ENCODE peak calls at places on chromosome 10, in nine cellular contexts. One of them, this sample, is unnamed.

GRCh38 chr10:22481687-22482539 is 136.6 kb downstream of the SPAG6 start:
- DNase-seq in stimulated activated CD4-positive, alpha-beta T cell treated with anti-CD3 and anti-CD28 coated beads, Interleukin-2, amount 100 ng/mL, for 48 hours: no peak
- DNase-seq in KBM-7: no peak
- DNase-seq in HT1080: peak; percentile 66
- DNase-seq in DMS153: no peak
- DNase-seq in fibroblast of mammary gland: peak; percentile 59
- DNase-seq in BE2C: no peak
- DNase-seq in PC-3: peak; percentile 58
- DNase-seq in sciatic nerve: no peak
- DNase-seq in this sample: no peak

GRCh38 chr10:104273291-104273690 is 4.3 kb downstream of the GSTO2 start:
- DNase-seq in PC-3: peak; percentile 7
- DNase-seq in KBM-7: no peak
- DNase-seq in stimulated activated CD4-positive, alpha-beta T cell treated with anti-CD3 and anti-CD28 coated beads, Interleukin-2, amount 100 ng/mL, for 48 hours: no peak
- DNase-seq in sciatic nerve: no peak
- DNase-seq in HT1080: no peak
- DNase-seq in BE2C: no peak
- DNase-seq in fibroblast of mammary gland: no peak
- DNase-seq in DMS153: no peak
- DNase-seq in this sample: no peak

GRCh38 chr10:17290226-17290625 is 62.2 kb downstream of the VIM start:
- DNase-seq in HT1080: peak; percentile 28
- DNase-seq in sciatic nerve: no peak
- DNase-seq in BE2C: no peak
- DNase-seq in DMS153: peak; percentile 1
- DNase-seq in fibroblast of mammary gland: peak; percentile 25
- DNase-seq in PC-3: peak; percentile 63
- DNase-seq in stimulated activated CD4-positive, alpha-beta T cell treated with anti-CD3 and anti-CD28 coated beads, Interleukin-2, amount 100 ng/mL, for 48 hours: peak; percentile 2
- DNase-seq in KBM-7: peak; percentile 45
- DNase-seq in this sample: no peak

GRCh38 chr10:90032519-90032918 is 331.1 kb downstream of the KIF20B start:
- DNase-seq in stimulated activated CD4-positive, alpha-beta T cell treated with anti-CD3 and anti-CD28 coated beads, Interleukin-2, amount 100 ng/mL, for 48 hours: no peak
- DNase-seq in KBM-7: no peak
- DNase-seq in BE2C: no peak
- DNase-seq in DMS153: no peak
- DNase-seq in sciatic nerve: no peak
- DNase-seq in HT1080: no peak
- DNase-seq in fibroblast of mammary gland: no peak
- DNase-seq in PC-3: peak; percentile 47
- DNase-seq in this sample: no peak

GRCh38 chr10:94443052-94443451 is 40.7 kb downstream of the TBC1D12 start:
- DNase-seq in PC-3: no peak
- DNase-seq in sciatic nerve: no peak
- DNase-seq in fibroblast of mammary gland: no peak
- DNase-seq in stimulated activated CD4-positive, alpha-beta T cell treated with anti-CD3 and anti-CD28 coated beads, Interleukin-2, amount 100 ng/mL, for 48 hours: no peak
- DNase-seq in HT1080: no peak
- DNase-seq in BE2C: no peak
- DNase-seq in DMS153: no peak
- DNase-seq in KBM-7: no peak
- DNase-seq in this sample: no peak

GRCh38 chr10:110486680-110487410 is 10.9 kb upstream of the DUSP5 start:
- DNase-seq in KBM-7: no peak
- DNase-seq in stimulated activated CD4-positive, alpha-beta T cell treated with anti-CD3 and anti-CD28 coated beads, Interleukin-2, amount 100 ng/mL, for 48 hours: no peak
- DNase-seq in HT1080: no peak
- DNase-seq in sciatic nerve: no peak
- DNase-seq in fibroblast of mammary gland: peak; percentile 53
- DNase-seq in DMS153: no peak
- DNase-seq in BE2C: no peak
- DNase-seq in PC-3: no peak
- DNase-seq in this sample: no peak

GRCh38 chr10:97318772-97319651 is at the start of gene FRAT1:
- DNase-seq in BE2C: peak; percentile 87
- DNase-seq in KBM-7: peak; percentile 94
- DNase-seq in PC-3: peak; percentile 80
- DNase-seq in fibroblast of mammary gland: peak; percentile 94
- DNase-seq in DMS153: peak; percentile 70
- DNase-seq in sciatic nerve: peak; percentile 93
- DNase-seq in stimulated activated CD4-positive, alpha-beta T cell treated with anti-CD3 and anti-CD28 coated beads, Interleukin-2, amount 100 ng/mL, for 48 hours: peak; percentile 86
- DNase-seq in HT1080: peak; percentile 77
- DNase-seq in this sample: peak; percentile 95

GRCh38 chr10:132710746-132711617 is 75.0 kb downstream of the NKX6-2 start:
- DNase-seq in HT1080: no peak
- DNase-seq in fibroblast of mammary gland: no peak
- DNase-seq in sciatic nerve: peak; percentile 56
- DNase-seq in PC-3: no peak
- DNase-seq in KBM-7: no peak
- DNase-seq in BE2C: peak; percentile 1
- DNase-seq in DMS153: no peak
- DNase-seq in stimulated activated CD4-positive, alpha-beta T cell treated with anti-CD3 and anti-CD28 coated beads, Interleukin-2, amount 100 ng/mL, for 48 hours: no peak
- DNase-seq in this sample: peak; percentile 26

GRCh38 chr10:23096814-23097549 is 1.6 kb downstream of the MSRB2 start:
- DNase-seq in DMS153: no peak
- DNase-seq in sciatic nerve: no peak
- DNase-seq in KBM-7: no peak
- DNase-seq in BE2C: peak; percentile 68
- DNase-seq in PC-3: peak; percentile 17
- DNase-seq in fibroblast of mammary gland: peak; percentile 95
- DNase-seq in HT1080: no peak
- DNase-seq in stimulated activated CD4-positive, alpha-beta T cell treated with anti-CD3 and anti-CD28 coated beads, Interleukin-2, amount 100 ng/mL, for 48 hours: no peak
- DNase-seq in this sample: peak; percentile 56

GRCh38 chr10:114403545-114404161 is 649 bp downstream of the AFAP1L2 start:
- DNase-seq in HT1080: no peak
- DNase-seq in DMS153: no peak
- DNase-seq in PC-3: no peak
- DNase-seq in sciatic nerve: peak; percentile 78
- DNase-seq in fibroblast of mammary gland: no peak
- DNase-seq in KBM-7: no peak
- DNase-seq in BE2C: no peak
- DNase-seq in stimulated activated CD4-positive, alpha-beta T cell treated with anti-CD3 and anti-CD28 coated beads, Interleukin-2, amount 100 ng/mL, for 48 hours: no peak
- DNase-seq in this sample: peak; percentile 62

GRCh38 chr10:59913547-59914237 is 7.3 kb upstream of the CCDC6 start:
- DNase-seq in BE2C: no peak
- DNase-seq in sciatic nerve: no peak
- DNase-seq in KBM-7: no peak
- DNase-seq in HT1080: no peak
- DNase-seq in stimulated activated CD4-positive, alpha-beta T cell treated with anti-CD3 and anti-CD28 coated beads, Interleukin-2, amount 100 ng/mL, for 48 hours: no peak
- DNase-seq in DMS153: no peak
- DNase-seq in fibroblast of mammary gland: no peak
- DNase-seq in PC-3: no peak
- DNase-seq in this sample: no peak

GRCh38 chr10:79068562-79069324 is at the start of gene ZMIZ1:
- DNase-seq in KBM-7: peak; percentile 87
- DNase-seq in PC-3: peak; percentile 100
- DNase-seq in HT1080: peak; percentile 92
- DNase-seq in stimulated activated CD4-positive, alpha-beta T cell treated with anti-CD3 and anti-CD28 coated beads, Interleukin-2, amount 100 ng/mL, for 48 hours: peak; percentile 75
- DNase-seq in DMS153: peak; percentile 86
- DNase-seq in BE2C: peak; percentile 86
- DNase-seq in fibroblast of mammary gland: peak; percentile 90
- DNase-seq in sciatic nerve: peak; percentile 93
- DNase-seq in this sample: peak; percentile 94

GRCh38 chr10:78754269-78755074 is 314.3 kb upstream of the ZMIZ1 start:
- DNase-seq in BE2C: no peak
- DNase-seq in fibroblast of mammary gland: peak; percentile 36
- DNase-seq in PC-3: peak; percentile 40
- DNase-seq in DMS153: no peak
- DNase-seq in stimulated activated CD4-positive, alpha-beta T cell treated with anti-CD3 and anti-CD28 coated beads, Interleukin-2, amount 100 ng/mL, for 48 hours: no peak
- DNase-seq in sciatic nerve: no peak
- DNase-seq in HT1080: peak; percentile 72
- DNase-seq in KBM-7: peak; percentile 21
- DNase-seq in this sample: no peak

GRCh38 chr10:56547163-56547562 is 186.1 kb upstream of the ZWINT start:
- DNase-seq in sciatic nerve: no peak
- DNase-seq in BE2C: peak; percentile 11
- DNase-seq in HT1080: no peak
- DNase-seq in DMS153: peak; percentile 43
- DNase-seq in stimulated activated CD4-positive, alpha-beta T cell treated with anti-CD3 and anti-CD28 coated beads, Interleukin-2, amount 100 ng/mL, for 48 hours: no peak
- DNase-seq in fibroblast of mammary gland: no peak
- DNase-seq in KBM-7: no peak
- DNase-seq in PC-3: no peak
- DNase-seq in this sample: no peak

GRCh38 chr10:103273026-103273425 is 3.9 kb upstream of the INA start:
- DNase-seq in HT1080: peak; percentile 100
- DNase-seq in KBM-7: no peak
- DNase-seq in sciatic nerve: no peak
- DNase-seq in BE2C: no peak
- DNase-seq in PC-3: peak; percentile 97
- DNase-seq in DMS153: no peak
- DNase-seq in stimulated activated CD4-positive, alpha-beta T cell treated with anti-CD3 and anti-CD28 coated beads, Interleukin-2, amount 100 ng/mL, for 48 hours: no peak
- DNase-seq in fibroblast of mammary gland: peak; percentile 100
- DNase-seq in this sample: peak; percentile 78

GRCh38 chr10:95308389-95309302 is 17.8 kb upstream of the PDLIM1 start:
- DNase-seq in BE2C: no peak
- DNase-seq in PC-3: peak; percentile 97
- DNase-seq in KBM-7: peak; percentile 80
- DNase-seq in fibroblast of mammary gland: peak; percentile 98
- DNase-seq in DMS153: no peak
- DNase-seq in stimulated activated CD4-positive, alpha-beta T cell treated with anti-CD3 and anti-CD28 coated beads, Interleukin-2, amount 100 ng/mL, for 48 hours: no peak
- DNase-seq in sciatic nerve: peak; percentile 85
- DNase-seq in HT1080: peak; percentile 98
- DNase-seq in this sample: peak; percentile 92

GRCh38 chr10:27783660-27784059 is 38.0 kb upstream of the MKX start:
- DNase-seq in fibroblast of mammary gland: peak; percentile 63
- DNase-seq in HT1080: peak; percentile 75
- DNase-seq in KBM-7: peak; percentile 43
- DNase-seq in PC-3: peak; percentile 78
- DNase-seq in sciatic nerve: no peak
- DNase-seq in stimulated activated CD4-positive, alpha-beta T cell treated with anti-CD3 and anti-CD28 coated beads, Interleukin-2, amount 100 ng/mL, for 48 hours: peak; percentile 16
- DNase-seq in DMS153: no peak
- DNase-seq in BE2C: no peak
- DNase-seq in this sample: no peak

GRCh38 chr10:93288679-93289634 is 193.2 kb downstream of the MYOF start:
- DNase-seq in PC-3: peak; percentile 92
- DNase-seq in sciatic nerve: peak; percentile 83
- DNase-seq in stimulated activated CD4-positive, alpha-beta T cell treated with anti-CD3 and anti-CD28 coated beads, Interleukin-2, amount 100 ng/mL, for 48 hours: peak; percentile 46
- DNase-seq in BE2C: peak; percentile 50
- DNase-seq in HT1080: peak; percentile 84
- DNase-seq in DMS153: peak; percentile 2
- DNase-seq in fibroblast of mammary gland: peak; percentile 67
- DNase-seq in KBM-7: peak; percentile 74
- DNase-seq in this sample: peak; percentile 68

GRCh38 chr10:125521721-125522680 is 161.0 kb downstream of the TEX36 start:
- DNase-seq in fibroblast of mammary gland: no peak
- DNase-seq in sciatic nerve: no peak
- DNase-seq in BE2C: peak; percentile 70
- DNase-seq in HT1080: peak; percentile 49
- DNase-seq in PC-3: peak; percentile 22
- DNase-seq in DMS153: no peak
- DNase-seq in KBM-7: peak; percentile 81
- DNase-seq in stimulated activated CD4-positive, alpha-beta T cell treated with anti-CD3 and anti-CD28 coated beads, Interleukin-2, amount 100 ng/mL, for 48 hours: peak; percentile 15
- DNase-seq in this sample: no peak

GRCh38 chr10:131126321-131127121 is 185.0 kb downstream of the TCERG1L start:
- DNase-seq in PC-3: no peak
- DNase-seq in DMS153: peak; percentile 66
- DNase-seq in KBM-7: no peak
- DNase-seq in HT1080: peak; percentile 23
- DNase-seq in stimulated activated CD4-positive, alpha-beta T cell treated with anti-CD3 and anti-CD28 coated beads, Interleukin-2, amount 100 ng/mL, for 48 hours: no peak
- DNase-seq in BE2C: no peak
- DNase-seq in fibroblast of mammary gland: no peak
- DNase-seq in sciatic nerve: no peak
- DNase-seq in this sample: no peak

GRCh38 chr10:6737758-6738463 is 157.8 kb upstream of the PRKCQ start:
- DNase-seq in stimulated activated CD4-positive, alpha-beta T cell treated with anti-CD3 and anti-CD28 coated beads, Interleukin-2, amount 100 ng/mL, for 48 hours: no peak
- DNase-seq in BE2C: no peak
- DNase-seq in HT1080: peak; percentile 47
- DNase-seq in KBM-7: no peak
- DNase-seq in PC-3: peak; percentile 27
- DNase-seq in fibroblast of mammary gland: peak; percentile 47
- DNase-seq in DMS153: no peak
- DNase-seq in sciatic nerve: no peak
- DNase-seq in this sample: no peak

GRCh38 chr10:52217531-52217930 is 96.5 kb upstream of the DKK1 start:
- DNase-seq in PC-3: no peak
- DNase-seq in BE2C: no peak
- DNase-seq in HT1080: no peak
- DNase-seq in KBM-7: no peak
- DNase-seq in stimulated activated CD4-positive, alpha-beta T cell treated with anti-CD3 and anti-CD28 coated beads, Interleukin-2, amount 100 ng/mL, for 48 hours: no peak
- DNase-seq in fibroblast of mammary gland: no peak
- DNase-seq in DMS153: no peak
- DNase-seq in sciatic nerve: no peak
- DNase-seq in this sample: no peak

GRCh38 chr10:131885391-131886165 is 15.2 kb upstream of the PPP2R2D start:
- DNase-seq in sciatic nerve: peak; percentile 82
- DNase-seq in stimulated activated CD4-positive, alpha-beta T cell treated with anti-CD3 and anti-CD28 coated beads, Interleukin-2, amount 100 ng/mL, for 48 hours: peak; percentile 91
- DNase-seq in DMS153: no peak
- DNase-seq in PC-3: peak; percentile 73
- DNase-seq in BE2C: peak; percentile 80
- DNase-seq in fibroblast of mammary gland: peak; percentile 43
- DNase-seq in HT1080: peak; percentile 64
- DNase-seq in KBM-7: peak; percentile 89
- DNase-seq in this sample: peak; percentile 81

GRCh38 chr10:43113201-43113893 is 24.9 kb upstream of the CSGALNACT2 start:
- DNase-seq in HT1080: no peak
- DNase-seq in PC-3: no peak
- DNase-seq in BE2C: no peak
- DNase-seq in fibroblast of mammary gland: no peak
- DNase-seq in stimulated activated CD4-positive, alpha-beta T cell treated with anti-CD3 and anti-CD28 coated beads, Interleukin-2, amount 100 ng/mL, for 48 hours: no peak
- DNase-seq in KBM-7: no peak
- DNase-seq in sciatic nerve: no peak
- DNase-seq in DMS153: no peak
- DNase-seq in this sample: no peak

GRCh38 chr10:119542357-119542989 is at the start of gene RGS10:
- DNase-seq in stimulated activated CD4-positive, alpha-beta T cell treated with anti-CD3 and anti-CD28 coated beads, Interleukin-2, amount 100 ng/mL, for 48 hours: peak; percentile 80
- DNase-seq in sciatic nerve: peak; percentile 91
- DNase-seq in DMS153: no peak
- DNase-seq in BE2C: peak; percentile 60
- DNase-seq in HT1080: peak; percentile 86
- DNase-seq in KBM-7: peak; percentile 90
- DNase-seq in PC-3: peak; percentile 67
- DNase-seq in fibroblast of mammary gland: peak; percentile 78
- DNase-seq in this sample: peak; percentile 92

GRCh38 chr10:112739219-112739969 is 210.7 kb upstream of the TCF7L2 start:
- DNase-seq in fibroblast of mammary gland: no peak
- DNase-seq in stimulated activated CD4-positive, alpha-beta T cell treated with anti-CD3 and anti-CD28 coated beads, Interleukin-2, amount 100 ng/mL, for 48 hours: no peak
- DNase-seq in BE2C: no peak
- DNase-seq in KBM-7: no peak
- DNase-seq in PC-3: no peak
- DNase-seq in HT1080: no peak
- DNase-seq in DMS153: no peak
- DNase-seq in sciatic nerve: no peak
- DNase-seq in this sample: no peak

GRCh38 chr10:57657164-57657765 is 610.4 kb downstream of the IPMK start:
- DNase-seq in HT1080: peak; percentile 56
- DNase-seq in stimulated activated CD4-positive, alpha-beta T cell treated with anti-CD3 and anti-CD28 coated beads, Interleukin-2, amount 100 ng/mL, for 48 hours: no peak
- DNase-seq in sciatic nerve: no peak
- DNase-seq in PC-3: peak; percentile 89
- DNase-seq in DMS153: peak; percentile 18
- DNase-seq in BE2C: peak; percentile 41
- DNase-seq in KBM-7: peak; percentile 64
- DNase-seq in fibroblast of mammary gland: peak; percentile 60
- DNase-seq in this sample: no peak

GRCh38 chr10:28049286-28049685 is 50.4 kb upstream of the ODAD2 start:
- DNase-seq in HT1080: no peak
- DNase-seq in PC-3: no peak
- DNase-seq in stimulated activated CD4-positive, alpha-beta T cell treated with anti-CD3 and anti-CD28 coated beads, Interleukin-2, amount 100 ng/mL, for 48 hours: no peak
- DNase-seq in sciatic nerve: no peak
- DNase-seq in DMS153: no peak
- DNase-seq in fibroblast of mammary gland: no peak
- DNase-seq in BE2C: no peak
- DNase-seq in KBM-7: no peak
- DNase-seq in this sample: no peak

GRCh38 chr10:95242581-95243317 is 48.1 kb downstream of the PDLIM1 start:
- DNase-seq in DMS153: peak; percentile 17
- DNase-seq in HT1080: peak; percentile 60
- DNase-seq in BE2C: peak; percentile 37
- DNase-seq in stimulated activated CD4-positive, alpha-beta T cell treated with anti-CD3 and anti-CD28 coated beads, Interleukin-2, amount 100 ng/mL, for 48 hours: peak; percentile 34
- DNase-seq in sciatic nerve: no peak
- DNase-seq in PC-3: peak; percentile 73
- DNase-seq in fibroblast of mammary gland: peak; percentile 69
- DNase-seq in KBM-7: peak; percentile 61
- DNase-seq in this sample: no peak

GRCh38 chr10:119306514-119306951 is 99.2 kb downstream of the GRK5 start:
- DNase-seq in PC-3: peak; percentile 34
- DNase-seq in HT1080: peak; percentile 64
- DNase-seq in DMS153: no peak
- DNase-seq in fibroblast of mammary gland: no peak
- DNase-seq in sciatic nerve: no peak
- DNase-seq in BE2C: no peak
- DNase-seq in stimulated activated CD4-positive, alpha-beta T cell treated with anti-CD3 and anti-CD28 coated beads, Interleukin-2, amount 100 ng/mL, for 48 hours: peak; percentile 41
- DNase-seq in KBM-7: peak; percentile 48
- DNase-seq in this sample: no peak

This sample was measured in aorta.